ENCODE peak calls at places on chromosomes 16 and 17, in ten cellular contexts. G is B cell, T is heart right ventricle, R is fibroblast of lung, B is GM12865, D is WTC11, V is GM13977, L is Calu3, J is neural crest cell, X is cardiac muscle cell. N is an unnamed sample.

GRCh38 chr17:15039366-15039765 is 225.8 kb downstream of the PMP22 start:
- DNase-seq in J (no peak), R (no peak), X (no peak), T (no peak), D (no peak), V (no peak), G (no peak), B (no peak), L (no peak), N (no peak)

GRCh38 chr16:48623304-48624016 is 13.5 kb upstream of the N4BP1 start:
- DNase-seq in T (peak; percentile 87), V (peak; percentile 89), X (peak; percentile 94), J (peak; percentile 81), L (peak; percentile 91), B (peak; percentile 84), G (peak; percentile 88), R (peak; percentile 84), D (peak; percentile 81), N (peak; percentile 87)

GRCh38 chr16:54066451-54067056 is 220.0 kb downstream of the IRX3 start:
- DNase-seq in X (no peak), B (no peak), T (peak; percentile 22), J (no peak), V (no peak), L (no peak), G (no peak), R (no peak), D (no peak), N (no peak)

GRCh38 chr16:4734730-4735575 is 616 bp downstream of the DNAAF8 start:
- DNase-seq in R (peak; percentile 78), D (peak; percentile 94), V (peak; percentile 95), X (peak; percentile 88), G (peak; percentile 96), B (peak; percentile 92), T (peak; percentile 92), J (peak; percentile 88), L (peak; percentile 95), N (peak; percentile 96)

GRCh38 chr17:1003633-1003971 is 6.7 kb downstream of the TIMM22 start:
- DNase-seq in L (no peak), B (no peak), X (no peak), D (no peak), T (no peak), J (no peak), G (no peak), R (no peak), V (no peak), N (no peak)

GRCh38 chr17:2138318-2138717 is 83.4 kb downstream of the HIC1 start:
- DNase-seq in B (peak; percentile 92), L (no peak), D (no peak), R (peak; percentile 18), G (peak; percentile 33), V (peak; percentile 69), X (no peak), T (no peak), J (no peak), N (peak; percentile 73)

GRCh38 chr17:910503-911194 is 68.9 kb downstream of the NXN start:
- DNase-seq in L (no peak), G (no peak), V (no peak), B (no peak), T (no peak), J (no peak), X (no peak), R (no peak), D (no peak), N (no peak)

GRCh38 chr16:72840591-72841381 is 207.1 kb downstream of the ZFHX3 start:
- DNase-seq in X (no peak), G (no peak), R (peak; percentile 64), B (no peak), J (no peak), D (no peak), V (no peak), T (no peak), L (no peak), N (peak; percentile 32)

GRCh38 chr16:70428178-70428998 is 10.5 kb downstream of the ST3GAL2 start:
- DNase-seq in T (peak; percentile 96), X (peak; percentile 98), V (peak; percentile 56), D (peak; percentile 61), L (peak; percentile 94), J (peak; percentile 46), G (no peak), B (peak; percentile 93), R (peak; percentile 93), N (peak; percentile 58)

GRCh38 chr17:2150871-2151270 is 96.0 kb downstream of the HIC1 start:
- DNase-seq in D (no peak), J (no peak), B (no peak), T (no peak), G (no peak), V (no peak), R (no peak), L (no peak), X (no peak), N (no peak)

GRCh38 chr17:66582373-66583111 is 252.4 kb upstream of the CACNG5 start:
- DNase-seq in T (no peak), V (no peak), D (no peak), R (no peak), J (no peak), B (no peak), G (no peak), L (no peak), X (no peak), N (no peak)

GRCh38 chr16:24737391-24737871 is 8.0 kb downstream of the TNRC6A start:
- DNase-seq in V (no peak), G (no peak), J (no peak), B (no peak), L (no peak), T (no peak), X (peak; percentile 46), D (no peak), R (peak; percentile 59), N (no peak)

GRCh38 chr16:67445913-67446907 is 15.3 kb downstream of the HSD11B2 start:
- DNase-seq in L (no peak), B (no peak), J (no peak), X (peak; percentile 80), T (peak; percentile 73), G (no peak), D (no peak), V (no peak), R (peak; percentile 48), N (no peak)
- TF ChIP-seq CTCF in L (no peak), B (no peak), J (no peak), X (peak; percentile 24), T (no peak), G (no peak), D (no peak), V (no peak), R (no peak), N (no peak)

GRCh38 chr16:65223335-65223734 is 101.5 kb upstream of the CDH11 start:
- DNase-seq in V (no peak), B (no peak), X (no peak), T (no peak), J (no peak), D (no peak), R (no peak), G (no peak), L (no peak), N (no peak)

GRCh38 chr16:65214196-65214595 is 92.3 kb upstream of the CDH11 start:
- DNase-seq in R (no peak), B (no peak), J (no peak), T (no peak), V (no peak), L (no peak), D (no peak), G (no peak), X (peak; percentile 44), N (no peak)

GRCh38 chr16:65212791-65213190 is 90.9 kb upstream of the CDH11 start:
- DNase-seq in G (no peak), T (no peak), R (no peak), X (no peak), J (no peak), L (no peak), D (no peak), B (no peak), V (no peak), N (no peak)

GRCh38 chr16:65222049-65222448 is 100.2 kb upstream of the CDH11 start:
- DNase-seq in J (no peak), L (no peak), B (no peak), G (no peak), V (no peak), R (no peak), D (no peak), X (no peak), T (no peak), N (no peak)

DNA sequence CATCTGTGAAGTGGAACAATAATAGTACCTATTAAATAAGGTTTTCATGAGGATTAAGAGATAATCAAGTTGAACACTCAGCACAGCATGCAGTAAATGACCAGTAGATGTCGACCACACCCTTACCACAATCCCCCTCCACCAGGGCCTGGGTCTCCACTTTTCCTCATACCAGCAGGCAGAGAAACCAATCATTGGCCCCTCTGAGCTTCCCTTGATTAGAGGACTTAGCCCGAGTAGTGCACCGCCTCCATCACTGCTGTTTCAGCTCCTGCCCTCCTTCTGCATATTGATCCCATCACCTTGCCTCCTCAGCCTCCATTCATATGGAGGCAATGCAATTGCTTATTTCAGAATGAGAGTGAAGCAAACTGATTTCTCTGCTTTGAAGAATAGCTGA is 96.5 kb upstream of the CDH11 start:
- DNase-seq in D (no peak), X (no peak), J (no peak), B (no peak), T (no peak), G (no peak), V (no peak), L (no peak), R (no peak), N (no peak)
- TF ChIP-seq CTCF in D (no peak), X (no peak), J (no peak), B (no peak), T (no peak), G (no peak), V (no peak), L (no peak), R (no peak), N (no peak)

GRCh38 chr17:40178021-40178601 is 841 bp downstream of the RAPGEFL1 start:
- DNase-seq in D (peak; percentile 69), L (no peak), T (no peak), G (peak; percentile 49), B (no peak), J (no peak), X (no peak), R (no peak), V (peak; percentile 37), N (no peak)
- TF ChIP-seq CTCF in D (no peak), L (no peak), T (no peak), G (no peak), B (no peak), J (no peak), X (no peak), R (no peak), V (peak; percentile 19), N (no peak)

DNA sequence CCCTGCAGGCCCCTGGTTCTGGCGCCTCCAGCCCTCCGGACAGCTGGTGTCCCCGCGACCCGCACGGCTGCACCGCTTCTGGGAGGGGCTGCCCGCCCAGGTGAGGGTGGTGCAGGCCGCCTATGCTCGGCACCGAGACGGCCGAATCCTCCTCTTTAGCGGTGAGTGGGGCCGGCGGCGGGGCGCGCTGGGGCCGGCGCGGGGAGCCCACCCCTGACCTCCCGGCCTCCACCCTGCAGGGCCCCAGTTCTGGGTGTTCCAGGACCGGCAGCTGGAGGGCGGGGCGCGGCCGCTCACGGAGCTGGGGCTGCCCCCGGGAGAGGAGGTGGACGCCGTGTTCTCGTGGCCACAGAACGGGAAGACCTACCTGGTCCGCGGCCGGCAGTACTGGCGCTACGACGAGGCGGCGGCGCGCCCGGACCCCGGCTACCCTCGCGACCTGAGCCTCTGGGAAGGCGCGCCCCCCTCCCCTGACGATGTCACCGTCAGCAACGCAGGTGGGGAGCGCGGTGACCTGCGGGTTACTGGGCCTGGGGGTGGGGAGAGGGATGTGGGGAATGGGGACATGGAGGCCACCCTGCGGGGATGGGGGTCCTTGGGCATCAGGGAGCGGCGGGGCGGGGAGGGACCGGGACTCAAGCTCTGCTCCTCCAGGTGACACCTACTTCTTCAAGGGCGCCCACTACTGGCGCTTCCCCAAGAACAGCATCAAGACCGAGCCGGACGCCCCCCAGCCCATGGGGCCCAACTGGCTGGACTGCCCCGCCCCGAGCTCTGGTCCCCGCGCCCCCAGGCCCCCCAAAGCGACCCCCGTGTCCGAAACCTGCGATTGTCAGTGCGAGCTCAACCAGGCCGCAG is 7.0 kb upstream of the IL32 start:
- DNase-seq in X (peak; percentile 31), J (no peak), R (peak; percentile 9), B (peak; percentile 72), L (peak; percentile 64), G (peak; percentile 77), V (peak; percentile 80), T (peak; percentile 52), D (peak; percentile 76), N (peak; percentile 85)
- TF ChIP-seq CTCF in X (no peak), J (no peak), R (no peak), B (peak; percentile 40), L (no peak), G (no peak), V (peak; percentile 64), T (no peak), D (no peak), N (peak; percentile 69)